ENCODE peak calls at places on chromosomes 5 and 9, in seven cellular contexts. One of them, this sample, is unnamed.

GRCh38 chr5:138641547-138642298 is 66.5 kb upstream of the HSPA9 start:
- DNase-seq in kidney: no peak
- DNase-seq in OCI-LY7: peak; percentile 59
- DNase-seq in astrocyte: peak; percentile 36
- DNase-seq in breast epithelium: peak; percentile 77
- DNase-seq in left ventricle myocardium inferior: peak; percentile 55
- DNase-seq in lower lobe of right lung: peak; percentile 75
- DNase-seq in this sample: peak; percentile 80

GRCh38 chr9:131043097-131043496 is 34.1 kb downstream of the LAMC3 start:
- DNase-seq in left ventricle myocardium inferior: no peak
- DNase-seq in breast epithelium: no peak
- DNase-seq in kidney: no peak
- DNase-seq in lower lobe of right lung: no peak
- DNase-seq in astrocyte: no peak
- DNase-seq in OCI-LY7: peak; percentile 69
- DNase-seq in this sample: no peak

GRCh38 chr5:155728857-155729683 is 597.9 kb upstream of the SGCD start:
- DNase-seq in left ventricle myocardium inferior: peak; percentile 42
- DNase-seq in OCI-LY7: no peak
- DNase-seq in lower lobe of right lung: peak; percentile 36
- DNase-seq in breast epithelium: no peak
- DNase-seq in kidney: peak; percentile 47
- DNase-seq in astrocyte: peak; percentile 2
- DNase-seq in this sample: no peak

GRCh38 chr5:94691947-94692346 is 73.5 kb downstream of the SLF1 start:
- DNase-seq in breast epithelium: no peak
- DNase-seq in lower lobe of right lung: no peak
- DNase-seq in OCI-LY7: no peak
- DNase-seq in kidney: no peak
- DNase-seq in left ventricle myocardium inferior: no peak
- DNase-seq in astrocyte: peak; percentile 81
- DNase-seq in this sample: no peak

GRCh38 chr9:137787376-137787775 is 90.2 kb upstream of the CACNA1B start:
- DNase-seq in kidney: peak; percentile 62
- DNase-seq in breast epithelium: no peak
- DNase-seq in lower lobe of right lung: no peak
- DNase-seq in astrocyte: no peak
- DNase-seq in OCI-LY7: no peak
- DNase-seq in left ventricle myocardium inferior: no peak
- DNase-seq in this sample: peak; percentile 57

GRCh38 chr9:104961238-104961637 is 33.3 kb upstream of the ABCA1 start:
- DNase-seq in breast epithelium: no peak
- DNase-seq in astrocyte: peak; percentile 35
- DNase-seq in lower lobe of right lung: no peak
- DNase-seq in left ventricle myocardium inferior: no peak
- DNase-seq in OCI-LY7: peak; percentile 53
- DNase-seq in kidney: no peak
- DNase-seq in this sample: no peak

GRCh38 chr5:141866111-141866510 is 12.1 kb downstream of the PCDH1 start:
- DNase-seq in OCI-LY7: no peak
- DNase-seq in astrocyte: no peak
- DNase-seq in kidney: peak; percentile 96
- DNase-seq in lower lobe of right lung: peak; percentile 88
- DNase-seq in breast epithelium: peak; percentile 96
- DNase-seq in left ventricle myocardium inferior: no peak
- DNase-seq in this sample: peak; percentile 93

GRCh38 chr5:54171645-54172384 is 138.6 kb downstream of the ARL15 start:
- DNase-seq in kidney: no peak
- DNase-seq in breast epithelium: no peak
- DNase-seq in astrocyte: peak; percentile 76
- DNase-seq in OCI-LY7: peak; percentile 78
- DNase-seq in left ventricle myocardium inferior: no peak
- DNase-seq in lower lobe of right lung: no peak
- DNase-seq in this sample: no peak

GRCh38 chr5:16568875-16569580 is 47.8 kb downstream of the RETREG1 start:
- DNase-seq in OCI-LY7: no peak
- DNase-seq in lower lobe of right lung: no peak
- DNase-seq in kidney: no peak
- DNase-seq in astrocyte: peak; percentile 68
- DNase-seq in breast epithelium: peak; percentile 76
- DNase-seq in left ventricle myocardium inferior: no peak
- DNase-seq in this sample: no peak

GRCh38 chr9:117492476-117492875 is 77.6 kb upstream of the ASTN2 start:
- DNase-seq in OCI-LY7: no peak
- DNase-seq in left ventricle myocardium inferior: no peak
- DNase-seq in kidney: no peak
- DNase-seq in breast epithelium: no peak
- DNase-seq in lower lobe of right lung: no peak
- DNase-seq in astrocyte: no peak
- DNase-seq in this sample: no peak

GRCh38 chr9:128420651-128421473 is at the start of gene CERCAM:
- DNase-seq in left ventricle myocardium inferior: peak; percentile 67
- DNase-seq in breast epithelium: no peak
- DNase-seq in lower lobe of right lung: peak; percentile 59
- DNase-seq in OCI-LY7: peak; percentile 64
- DNase-seq in astrocyte: no peak
- DNase-seq in kidney: peak; percentile 85
- DNase-seq in this sample: peak; percentile 73

GRCh38 chr9:93510041-93510440 is 56.7 kb upstream of the FAM120AOS start:
- DNase-seq in left ventricle myocardium inferior: no peak
- DNase-seq in kidney: no peak
- DNase-seq in OCI-LY7: no peak
- DNase-seq in lower lobe of right lung: no peak
- DNase-seq in astrocyte: no peak
- DNase-seq in breast epithelium: no peak
- DNase-seq in this sample: no peak

GRCh38 chr9:81578606-81579005 is 110.7 kb downstream of the TLE1 start:
- DNase-seq in left ventricle myocardium inferior: no peak
- DNase-seq in kidney: no peak
- DNase-seq in OCI-LY7: no peak
- DNase-seq in astrocyte: peak; percentile 85
- DNase-seq in lower lobe of right lung: no peak
- DNase-seq in breast epithelium: no peak
- DNase-seq in this sample: no peak

GRCh38 chr5:111004291-111004690 is 67.2 kb upstream of the TSLP start:
- DNase-seq in astrocyte: no peak
- DNase-seq in OCI-LY7: no peak
- DNase-seq in kidney: no peak
- DNase-seq in lower lobe of right lung: no peak
- DNase-seq in breast epithelium: no peak
- DNase-seq in left ventricle myocardium inferior: no peak
- DNase-seq in this sample: no peak

GRCh38 chr5:38463634-38464521 is 92.6 kb downstream of the LIFR start:
- DNase-seq in OCI-LY7: no peak
- DNase-seq in kidney: no peak
- DNase-seq in left ventricle myocardium inferior: no peak
- DNase-seq in breast epithelium: no peak
- DNase-seq in lower lobe of right lung: no peak
- DNase-seq in astrocyte: peak; percentile 95
- DNase-seq in this sample: no peak
- H3K4me1 ChIP-seq in OCI-LY7: no peaks in the 10 kb centered on the region
- H3K4me1 ChIP-seq in kidney: peaks cover 51% of the 10 kb centered on the region
- H3K4me1 ChIP-seq in left ventricle myocardium inferior: peaks cover 65% of the 10 kb centered on the region
- H3K4me1 ChIP-seq in breast epithelium: peaks cover 30% of the 10 kb centered on the region
- H3K4me1 ChIP-seq in lower lobe of right lung: peaks cover 39% of the 10 kb centered on the region
- H3K4me1 ChIP-seq in astrocyte: peaks cover 53% of the 10 kb centered on the region
- H3K4me1 ChIP-seq in this sample: peaks cover 39% of the 10 kb centered on the region

GRCh38 chr9:97635026-97635425 is 1.4 kb downstream of the NCBP1 start:
- DNase-seq in astrocyte: no peak
- DNase-seq in left ventricle myocardium inferior: no peak
- DNase-seq in OCI-LY7: no peak
- DNase-seq in kidney: no peak
- DNase-seq in lower lobe of right lung: no peak
- DNase-seq in breast epithelium: no peak
- DNase-seq in this sample: no peak

GRCh38 chr9:97632406-97632991 is 669 bp downstream of the TSTD2 start:
- DNase-seq in astrocyte: peak; percentile 80
- DNase-seq in OCI-LY7: no peak
- DNase-seq in lower lobe of right lung: peak; percentile 77
- DNase-seq in breast epithelium: no peak
- DNase-seq in left ventricle myocardium inferior: peak; percentile 39
- DNase-seq in kidney: peak; percentile 83
- DNase-seq in this sample: peak; percentile 75

GRCh38 chr9:97636903-97637302 is 3.3 kb downstream of the NCBP1 start:
- DNase-seq in astrocyte: no peak
- DNase-seq in kidney: no peak
- DNase-seq in lower lobe of right lung: no peak
- DNase-seq in breast epithelium: no peak
- DNase-seq in OCI-LY7: no peak
- DNase-seq in left ventricle myocardium inferior: no peak
- DNase-seq in this sample: no peak

GRCh38 chr9:97632992-97633858 is at the start of the genes NCBP1 and TSTD2:
- DNase-seq in lower lobe of right lung: peak; percentile 99
- DNase-seq in OCI-LY7: peak; percentile 99
- DNase-seq in left ventricle myocardium inferior: peak; percentile 97
- DNase-seq in kidney: peak; percentile 99
- DNase-seq in breast epithelium: peak; percentile 95
- DNase-seq in astrocyte: peak; percentile 94
- DNase-seq in this sample: peak; percentile 99

DNA sequence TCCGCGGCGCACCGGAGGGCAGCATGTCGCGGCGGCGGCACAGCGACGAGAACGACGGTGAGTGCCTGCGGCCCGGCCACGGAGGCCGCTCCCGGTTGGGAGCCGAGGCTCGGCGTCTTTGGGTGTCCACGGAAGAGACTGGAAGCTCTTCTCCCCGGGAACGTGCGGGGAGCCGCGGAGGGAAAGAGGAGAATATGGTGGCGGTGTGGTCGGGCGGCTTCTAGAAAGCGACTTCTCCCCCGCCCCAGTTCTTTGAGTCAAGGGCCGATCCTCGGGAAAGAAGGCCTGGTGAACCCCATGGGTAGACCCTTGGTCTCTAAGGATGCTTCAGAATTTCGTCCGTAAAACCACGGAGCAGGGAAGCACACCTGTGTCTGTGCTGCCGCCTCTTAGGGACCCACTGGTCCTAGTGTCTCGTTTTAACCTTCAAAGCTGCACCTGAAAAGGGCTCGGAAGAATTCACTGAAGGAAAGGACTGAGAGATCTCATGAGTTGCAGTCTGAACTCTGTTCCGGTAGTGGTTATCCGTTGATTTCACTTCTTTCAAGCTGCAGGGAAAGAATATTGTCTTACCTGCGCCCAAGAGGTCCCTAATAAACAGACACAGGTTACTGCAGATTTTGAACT is 351 bp downstream of the NCBP1 start:
- DNase-seq in breast epithelium: no peak
- DNase-seq in OCI-LY7: peak; percentile 28
- DNase-seq in astrocyte: peak; percentile 4
- DNase-seq in kidney: no peak
- DNase-seq in lower lobe of right lung: no peak
- DNase-seq in left ventricle myocardium inferior: no peak
- DNase-seq in this sample: no peak
- TF ChIP-seq CTCF in breast epithelium: no peak
- TF ChIP-seq CTCF in OCI-LY7: no peak
- TF ChIP-seq CTCF in astrocyte: no peak
- TF ChIP-seq CTCF in kidney: no peak
- TF ChIP-seq CTCF in lower lobe of right lung: no peak
- TF ChIP-seq CTCF in left ventricle myocardium inferior: no peak
- TF ChIP-seq CTCF in this sample: no peak

DNA sequence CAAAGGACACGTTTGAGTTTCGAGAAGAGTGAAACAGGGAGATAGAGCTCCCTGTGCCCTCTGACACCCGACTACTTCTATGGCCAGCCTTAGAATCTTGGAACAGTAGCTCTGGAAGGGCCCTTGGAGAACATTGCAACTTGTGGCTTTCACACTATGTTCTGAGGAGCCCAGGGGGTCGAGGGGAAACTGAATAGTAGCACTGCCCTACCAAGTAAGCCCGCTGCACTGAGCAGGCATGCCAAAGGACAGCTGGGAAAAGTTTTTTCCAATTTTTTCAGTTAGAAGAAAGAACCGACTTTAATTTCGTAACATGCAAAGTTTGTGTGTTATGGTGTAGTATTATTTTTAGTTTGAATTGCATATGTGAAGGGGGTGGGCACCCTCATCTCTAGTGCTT is 10.9 kb downstream of the SMIM3 start:
- DNase-seq in lower lobe of right lung: no peak
- DNase-seq in breast epithelium: no peak
- DNase-seq in left ventricle myocardium inferior: no peak
- DNase-seq in OCI-LY7: no peak
- DNase-seq in kidney: no peak
- DNase-seq in astrocyte: no peak
- DNase-seq in this sample: no peak
- H3K27ac ChIP-seq in lower lobe of right lung: peak overlapping the region; percentile 26
- H3K27ac ChIP-seq in breast epithelium: peak overlapping the region; percentile 83
- H3K27ac ChIP-seq in left ventricle myocardium inferior: peak overlapping the region; percentile 53
- H3K27ac ChIP-seq in OCI-LY7: no peak overlapping the region
- H3K27ac ChIP-seq in kidney: peak overlapping the region; percentile 54
- H3K27ac ChIP-seq in astrocyte: peak overlapping the region; percentile 61
- H3K27ac ChIP-seq in this sample: peak overlapping the region; percentile 66

DNA sequence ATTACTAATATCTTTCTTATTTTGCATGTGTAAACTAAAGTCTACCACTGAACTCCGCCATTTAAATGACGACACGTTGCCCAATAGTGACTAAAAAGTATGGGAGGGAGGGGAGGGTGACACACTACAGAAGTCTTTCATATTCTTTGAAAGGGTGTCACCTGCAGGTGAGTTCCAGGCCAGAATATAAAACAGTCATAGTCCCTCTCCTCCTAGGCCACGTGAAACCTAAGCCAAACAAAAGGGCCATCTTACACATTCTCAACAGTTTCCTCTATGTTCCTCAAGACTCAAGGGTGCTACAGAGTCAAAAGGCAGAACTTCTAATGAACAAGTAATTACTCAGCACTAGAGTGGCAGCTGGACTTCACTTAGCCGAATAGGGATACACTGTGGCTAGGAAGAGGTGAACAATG is 6.4 kb downstream of the CEMIP2 start:
- DNase-seq in breast epithelium: no peak
- DNase-seq in lower lobe of right lung: no peak
- DNase-seq in OCI-LY7: no peak
- DNase-seq in kidney: no peak
- DNase-seq in astrocyte: no peak
- DNase-seq in left ventricle myocardium inferior: no peak
- DNase-seq in this sample: no peak
- H3K4me1 ChIP-seq in breast epithelium: no peaks in the 10 kb centered on the region
- H3K4me1 ChIP-seq in lower lobe of right lung: peaks cover 83% of the 10 kb centered on the region
- H3K4me1 ChIP-seq in OCI-LY7: no peaks in the 10 kb centered on the region
- H3K4me1 ChIP-seq in kidney: peaks cover 9% of the 10 kb centered on the region
- H3K4me1 ChIP-seq in astrocyte: peaks cover 52% of the 10 kb centered on the region
- H3K4me1 ChIP-seq in left ventricle myocardium inferior: peaks cover 46% of the 10 kb centered on the region
- H3K4me1 ChIP-seq in this sample: peaks cover 63% of the 10 kb centered on the region

GRCh38 chr5:14211818-14212799 is 69.0 kb downstream of the TRIO start:
- DNase-seq in kidney: no peak
- DNase-seq in left ventricle myocardium inferior: no peak
- DNase-seq in lower lobe of right lung: no peak
- DNase-seq in breast epithelium: no peak
- DNase-seq in astrocyte: no peak
- DNase-seq in OCI-LY7: peak; percentile 63
- DNase-seq in this sample: no peak
- TF ChIP-seq CTCF in kidney: no peak
- TF ChIP-seq CTCF in left ventricle myocardium inferior: no peak
- TF ChIP-seq CTCF in lower lobe of right lung: no peak
- TF ChIP-seq CTCF in breast epithelium: no peak
- TF ChIP-seq CTCF in astrocyte: no peak
- TF ChIP-seq CTCF in OCI-LY7: peak; percentile 23
- TF ChIP-seq CTCF in this sample: no peak

This sample was measured in upper lobe of right lung.